ENCODE peak calls at places on chromosomes 12 and 14, in six cellular contexts. W, O, L, X, D and A are unnamed samples. For H3K4me1 and H3K36me3, the result is how much of the 10 kb centered on the place peaks cover.

GRCh38 chr14:91173221-91173670 is 59.4 kb downstream of the DGLUCY start:
- DNase-seq in D (peak), O (peak), X (peak), L (peak), W (peak), A (peak)

GRCh38 chr14:74886001-74886400 is 4.3 kb downstream of the DLST start:
- DNase-seq in W (no peak), L (peak), X (no peak), D (no peak), O (no peak), A (no peak)

GRCh38 chr12:57944313-57945023 is 3.1 kb downstream of the ATP23 start:
- DNase-seq in O (no peak), L (no peak), W (no peak), X (no peak), D (no peak), A (no peak)

GRCh38 chr12:43964966-43965365 is 129.1 kb downstream of the TMEM117 start:
- DNase-seq in W (no peak), D (no peak), O (no peak), X (no peak), L (no peak), A (no peak)

GRCh38 chr12:5840900-5841299 is 104.2 kb downstream of the ANO2 start:
- DNase-seq in X (no peak), L (no peak), W (no peak), D (no peak), O (no peak), A (no peak)

GRCh38 chr12:113292091-113292490 is 42.8 kb downstream of the SLC8B1 start:
- DNase-seq in D (no peak), L (no peak), W (no peak), O (no peak), X (no peak), A (no peak)

GRCh38 chr12:7915911-7916403 is 20.0 kb downstream of the SLC2A3 start:
- DNase-seq in X (no peak), O (no peak), L (no peak), W (no peak), D (no peak), A (peak)

GRCh38 chr12:124036117-124037109 is 63.4 kb downstream of the ZNF664 start:
- DNase-seq in X (no peak), L (peak), D (peak), W (no peak), O (peak), A (no peak)

GRCh38 chr12:80293347-80293746 is 150.7 kb upstream of the PTPRQ start:
- DNase-seq in W (no peak), X (no peak), D (no peak), O (no peak), L (no peak), A (no peak)

GRCh38 chr14:95156765-95157194 is 549 bp downstream of the DICER1 start:
- DNase-seq in W (peak), D (peak), L (no peak), X (peak), O (peak), A (peak)

GRCh38 chr14:81401420-81402122 is 1.4 kb upstream of the STON2 start:
- DNase-seq in L (no peak), O (no peak), W (no peak), D (no peak), X (no peak), A (no peak)

GRCh38 chr14:60657609-60657983 is 8.3 kb upstream of the SIX1 start:
- DNase-seq in W (no peak), D (peak), O (no peak), L (peak), X (no peak), A (no peak)

GRCh38 chr14:87800216-87800615 is 192.8 kb downstream of the GALC start:
- DNase-seq in L (no peak), W (no peak), X (no peak), O (no peak), D (no peak), A (no peak)

GRCh38 chr14:55780156-55780946 is 200.3 kb downstream of the KTN1 start:
- DNase-seq in D (peak), L (no peak), O (peak), X (no peak), W (no peak), A (no peak)

GRCh38 chr12:122981036-122981471 is 573 bp downstream of the ARL6IP4 start:
- DNase-seq in D (no peak), W (no peak), L (peak), O (no peak), X (no peak), A (no peak)

GRCh38 chr12:75329918-75330826 is at the start of gene CAPS2:
- DNase-seq in X (peak), O (peak), D (peak), W (peak), L (peak), A (peak)

GRCh38 chr12:70560671-70561070 is 76.6 kb downstream of the PTPRB start:
- DNase-seq in O (no peak), D (no peak), X (no peak), L (no peak), W (no peak), A (no peak)

GRCh38 chr12:75891072-75891471 is 140.5 kb downstream of the PHLDA1 start:
- DNase-seq in L (no peak), D (no peak), X (no peak), O (no peak), W (no peak), A (no peak)

GRCh38 chr12:117309276-117309885 is 52.0 kb downstream of the NOS1 start:
- DNase-seq in L (no peak), X (no peak), W (no peak), D (no peak), O (no peak), A (no peak)

GRCh38 chr12:132143328-132144071 is 619 bp downstream of the DDX51 start:
- DNase-seq in X (peak), W (peak), L (peak), D (peak), O (no peak), A (peak)

GRCh38 chr14:65334765-65335411 is 77.6 kb upstream of the FUT8 start:
- DNase-seq in L (peak), D (no peak), W (no peak), X (no peak), O (no peak), A (no peak)
- H3K4me1 ChIP-seq in L (under half), D (under half), W (under half), X (under half), O (under half), A (under half)

GRCh38 chr12:19474147-19474546 is 34.9 kb downstream of the AEBP2 start:
- DNase-seq in L (no peak), W (no peak), D (no peak), X (no peak), O (no peak), A (no peak)
- H3K36me3 ChIP-seq in L (under half), W (under half), D (under half), X (under half), O (under half), A (under half)

GRCh38 chr14:68609012-68609411 is 183.9 kb downstream of the ZFP36L1 start:
- DNase-seq in X (no peak), D (no peak), W (peak), O (no peak), L (no peak), A (no peak)

GRCh38 chr14:68606644-68607043 is 186.2 kb downstream of the ZFP36L1 start:
- DNase-seq in L (no peak), X (no peak), W (no peak), D (no peak), O (no peak), A (no peak)

GRCh38 chr14:68607852-68608232 is 185.0 kb downstream of the ZFP36L1 start:
- DNase-seq in O (no peak), L (no peak), X (no peak), W (no peak), D (no peak), A (no peak)

GRCh38 chr14:68607081-68607851 is 185.6 kb downstream of the ZFP36L1 start:
- DNase-seq in L (peak), D (no peak), O (no peak), W (peak), X (no peak), A (no peak)

DNA sequence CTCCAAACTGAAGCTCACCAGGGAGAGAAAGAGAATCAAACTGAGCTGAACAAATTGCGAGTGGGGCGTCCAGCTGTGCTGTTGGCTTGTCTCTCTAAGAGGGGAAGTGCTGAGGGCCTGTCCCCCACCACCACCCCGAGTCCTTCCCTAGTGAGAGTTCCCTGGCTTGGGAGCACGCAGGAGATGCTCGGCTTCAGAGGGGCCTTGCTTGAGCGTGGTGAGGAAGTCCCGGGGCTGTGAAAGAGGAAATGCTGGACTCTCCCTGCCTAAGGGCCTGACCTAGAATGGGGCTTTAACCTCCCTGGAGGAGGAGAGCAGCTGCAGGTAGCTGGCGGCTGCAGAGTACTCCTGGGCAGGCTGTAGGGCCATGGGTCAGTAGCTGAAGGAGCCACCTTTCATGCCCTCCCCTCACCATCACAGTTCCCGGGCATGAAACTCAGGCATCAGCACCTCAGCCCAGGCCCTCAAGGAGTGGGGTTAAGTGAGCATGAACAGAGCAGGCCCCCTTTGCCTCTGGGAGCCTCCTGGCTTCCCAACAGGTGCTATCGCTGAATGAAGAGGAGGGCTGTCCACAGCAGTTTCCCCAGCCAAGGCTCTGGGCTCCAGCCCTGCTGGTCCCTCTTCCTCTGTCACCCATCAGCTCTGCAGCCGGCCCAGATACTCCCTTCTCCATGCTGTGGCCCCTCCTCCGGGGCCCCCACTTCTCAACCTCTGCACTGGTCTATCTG is 184.5 kb downstream of the ZFP36L1 start:
- DNase-seq in X (no peak), D (peak), O (peak), L (no peak), W (peak), A (no peak)
- H3K27ac ChIP-seq in X (no peak), D (peak), O (no peak), L (no peak), W (peak), A (peak)

GRCh38 chr12:52643233-52644077 is 8.6 kb downstream of the KRT2 start:
- DNase-seq in O (no peak), L (no peak), D (no peak), X (no peak), W (no peak), A (no peak)
- H3K4me1 ChIP-seq in O (under half), L (under half), D (under half), X (under half), W (under half), A (under half)